ENCODE peak calls at places on chromosomes 2 and 18, in five cellular contexts. One of them, this sample, is unnamed.

GRCh38 chr2:84894758-84895520 is 10.5 kb upstream of the TMSB10 start:
- DNase-seq in IMR-90: peak; percentile 52
- DNase-seq in cardiac fibroblast: peak; percentile 62
- DNase-seq in fibroblast of the aortic adventitia: peak; percentile 92
- DNase-seq in bronchial epithelial cell: no peak
- DNase-seq in this sample: no peak

GRCh38 chr18:13568443-13569392 is 157.6 kb downstream of the FAM210A start:
- DNase-seq in IMR-90: no peak
- DNase-seq in cardiac fibroblast: no peak
- DNase-seq in fibroblast of the aortic adventitia: no peak
- DNase-seq in bronchial epithelial cell: no peak
- DNase-seq in this sample: no peak

GRCh38 chr2:14385043-14385442 is 247.5 kb upstream of the LRATD1 start:
- DNase-seq in IMR-90: peak; percentile 2
- DNase-seq in cardiac fibroblast: no peak
- DNase-seq in fibroblast of the aortic adventitia: no peak
- DNase-seq in bronchial epithelial cell: no peak
- DNase-seq in this sample: no peak

GRCh38 chr18:7987284-7987976 is 420.3 kb downstream of the PTPRM start:
- DNase-seq in IMR-90: peak; percentile 87
- DNase-seq in cardiac fibroblast: peak; percentile 88
- DNase-seq in fibroblast of the aortic adventitia: peak; percentile 74
- DNase-seq in bronchial epithelial cell: peak; percentile 34
- DNase-seq in this sample: no peak

GRCh38 chr2:100291152-100291970 is 30.9 kb downstream of the LONRF2 start:
- DNase-seq in IMR-90: peak; percentile 99
- DNase-seq in cardiac fibroblast: peak; percentile 89
- DNase-seq in fibroblast of the aortic adventitia: peak; percentile 98
- DNase-seq in bronchial epithelial cell: peak; percentile 90
- DNase-seq in this sample: no peak

GRCh38 chr2:102708847-102709559 is 52.8 kb upstream of the TMEM182 start:
- DNase-seq in IMR-90: peak; percentile 65
- DNase-seq in cardiac fibroblast: peak; percentile 76
- DNase-seq in fibroblast of the aortic adventitia: peak; percentile 35
- DNase-seq in bronchial epithelial cell: peak; percentile 86
- DNase-seq in this sample: no peak

GRCh38 chr2:120486946-120487345 is 141.0 kb downstream of the INHBB start:
- DNase-seq in IMR-90: peak; percentile 10
- DNase-seq in cardiac fibroblast: no peak
- DNase-seq in fibroblast of the aortic adventitia: no peak
- DNase-seq in bronchial epithelial cell: peak; percentile 21
- DNase-seq in this sample: no peak

GRCh38 chr2:207122914-207123744 is 42.6 kb downstream of the KLF7 start:
- DNase-seq in IMR-90: no peak
- DNase-seq in cardiac fibroblast: no peak
- DNase-seq in fibroblast of the aortic adventitia: no peak
- DNase-seq in bronchial epithelial cell: no peak
- DNase-seq in this sample: no peak

GRCh38 chr2:165847001-165847400 is 53.0 kb upstream of the GALNT3 start:
- DNase-seq in IMR-90: no peak
- DNase-seq in cardiac fibroblast: peak; percentile 8
- DNase-seq in fibroblast of the aortic adventitia: no peak
- DNase-seq in bronchial epithelial cell: no peak
- DNase-seq in this sample: no peak

GRCh38 chr2:161030260-161031063 is 129.8 kb upstream of the TANK start:
- DNase-seq in IMR-90: peak; percentile 100
- DNase-seq in cardiac fibroblast: peak; percentile 99
- DNase-seq in fibroblast of the aortic adventitia: peak; percentile 99
- DNase-seq in bronchial epithelial cell: peak; percentile 99
- DNase-seq in this sample: no peak

GRCh38 chr2:100786985-100787384 is 33.0 kb upstream of the NPAS2 start:
- DNase-seq in IMR-90: no peak
- DNase-seq in cardiac fibroblast: no peak
- DNase-seq in fibroblast of the aortic adventitia: no peak
- DNase-seq in bronchial epithelial cell: no peak
- DNase-seq in this sample: no peak

GRCh38 chr2:15682354-15682753 is 90.7 kb downstream of the DDX1 start:
- DNase-seq in IMR-90: no peak
- DNase-seq in cardiac fibroblast: no peak
- DNase-seq in fibroblast of the aortic adventitia: no peak
- DNase-seq in bronchial epithelial cell: no peak
- DNase-seq in this sample: no peak

GRCh38 chr2:215138466-215138865 is at the start of gene ABCA12:
- DNase-seq in IMR-90: no peak
- DNase-seq in cardiac fibroblast: no peak
- DNase-seq in fibroblast of the aortic adventitia: no peak
- DNase-seq in bronchial epithelial cell: peak; percentile 71
- DNase-seq in this sample: no peak

GRCh38 chr2:96330407-96330806 is 5.2 kb upstream of the NCAPH start:
- DNase-seq in IMR-90: peak; percentile 84
- DNase-seq in cardiac fibroblast: peak; percentile 56
- DNase-seq in fibroblast of the aortic adventitia: peak; percentile 68
- DNase-seq in bronchial epithelial cell: peak; percentile 99
- DNase-seq in this sample: no peak

GRCh38 chr2:216666461-216667233 is 28.7 kb downstream of the IGFBP5 start:
- DNase-seq in IMR-90: peak; percentile 71
- DNase-seq in cardiac fibroblast: peak; percentile 74
- DNase-seq in fibroblast of the aortic adventitia: peak; percentile 73
- DNase-seq in bronchial epithelial cell: peak; percentile 73
- DNase-seq in this sample: peak; percentile 81

GRCh38 chr2:109214651-109215371 is 85.8 kb downstream of the SH3RF3 start:
- DNase-seq in IMR-90: no peak
- DNase-seq in cardiac fibroblast: no peak
- DNase-seq in fibroblast of the aortic adventitia: no peak
- DNase-seq in bronchial epithelial cell: no peak
- DNase-seq in this sample: no peak

GRCh38 chr2:70714141-70714905 is 53.7 kb downstream of the ADD2 start:
- DNase-seq in IMR-90: no peak
- DNase-seq in cardiac fibroblast: no peak
- DNase-seq in fibroblast of the aortic adventitia: no peak
- DNase-seq in bronchial epithelial cell: no peak
- DNase-seq in this sample: no peak

GRCh38 chr2:25252291-25253152 is 84.1 kb upstream of the POMC start:
- DNase-seq in IMR-90: peak; percentile 14
- DNase-seq in cardiac fibroblast: peak; percentile 33
- DNase-seq in fibroblast of the aortic adventitia: peak; percentile 35
- DNase-seq in bronchial epithelial cell: no peak
- DNase-seq in this sample: peak; percentile 92

GRCh38 chr2:171098607-171099006 is 62.1 kb downstream of the TLK1 start:
- DNase-seq in IMR-90: no peak
- DNase-seq in cardiac fibroblast: no peak
- DNase-seq in fibroblast of the aortic adventitia: no peak
- DNase-seq in bronchial epithelial cell: no peak
- DNase-seq in this sample: no peak

GRCh38 chr2:8488001-8488738 is 193.7 kb upstream of the ID2 start:
- DNase-seq in IMR-90: no peak
- DNase-seq in cardiac fibroblast: no peak
- DNase-seq in fibroblast of the aortic adventitia: no peak
- DNase-seq in bronchial epithelial cell: no peak
- DNase-seq in this sample: no peak

GRCh38 chr18:80068571-80069272 is 34.5 kb downstream of the RBFA start:
- DNase-seq in IMR-90: no peak
- DNase-seq in cardiac fibroblast: no peak
- DNase-seq in fibroblast of the aortic adventitia: no peak
- DNase-seq in bronchial epithelial cell: peak; percentile 8
- DNase-seq in this sample: no peak

GRCh38 chr18:12946549-12947354 is 1.1 kb upstream of the SEH1L start:
- DNase-seq in IMR-90: peak; percentile 89
- DNase-seq in cardiac fibroblast: peak; percentile 96
- DNase-seq in fibroblast of the aortic adventitia: peak; percentile 99
- DNase-seq in bronchial epithelial cell: peak; percentile 54
- DNase-seq in this sample: peak; percentile 52

GRCh38 chr2:160168878-160169277 is 31.2 kb downstream of the ITGB6 start:
- DNase-seq in IMR-90: no peak
- DNase-seq in cardiac fibroblast: no peak
- DNase-seq in fibroblast of the aortic adventitia: no peak
- DNase-seq in bronchial epithelial cell: no peak
- DNase-seq in this sample: no peak

GRCh38 chr2:69190743-69191425 is 177.9 kb downstream of the ANTXR1 start:
- DNase-seq in IMR-90: no peak
- DNase-seq in cardiac fibroblast: no peak
- DNase-seq in fibroblast of the aortic adventitia: peak; percentile 51
- DNase-seq in bronchial epithelial cell: no peak
- DNase-seq in this sample: no peak

GRCh38 chr2:121099329-121100318 is 185.4 kb downstream of the TFCP2L1 start:
- DNase-seq in IMR-90: no peak
- DNase-seq in cardiac fibroblast: no peak
- DNase-seq in fibroblast of the aortic adventitia: no peak
- DNase-seq in bronchial epithelial cell: no peak
- DNase-seq in this sample: no peak

GRCh38 chr2:215728504-215729065 is 284.8 kb downstream of the MREG start:
- DNase-seq in IMR-90: peak; percentile 95
- DNase-seq in cardiac fibroblast: peak; percentile 99
- DNase-seq in fibroblast of the aortic adventitia: peak; percentile 99
- DNase-seq in bronchial epithelial cell: peak; percentile 88
- DNase-seq in this sample: no peak

GRCh38 chr18:58579561-58580047 is 49.3 kb downstream of the ALPK2 start:
- DNase-seq in IMR-90: peak; percentile 91
- DNase-seq in cardiac fibroblast: peak; percentile 85
- DNase-seq in fibroblast of the aortic adventitia: peak; percentile 45
- DNase-seq in bronchial epithelial cell: no peak
- DNase-seq in this sample: no peak

DNA sequence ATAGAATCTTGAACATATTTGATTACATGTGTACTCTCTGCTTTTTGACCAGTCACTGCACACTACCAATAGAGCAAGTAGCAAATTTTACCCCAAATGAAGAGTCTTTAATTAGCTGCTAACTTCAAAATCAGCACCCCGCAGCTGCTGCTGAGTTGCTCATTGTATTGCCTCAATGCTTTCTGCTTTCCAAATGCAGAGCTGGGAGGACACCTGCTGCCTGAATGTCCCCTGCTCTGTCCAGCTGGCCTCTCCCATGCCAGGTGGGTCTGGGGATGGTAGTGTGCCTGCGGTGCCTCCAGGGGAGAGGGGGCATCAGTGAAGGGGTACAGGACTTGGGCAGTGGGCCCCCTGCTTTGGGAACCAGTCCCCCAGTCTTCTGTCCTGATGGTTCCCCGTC is 184.8 kb downstream of the PRKCE start:
- DNase-seq in IMR-90: no peak
- DNase-seq in cardiac fibroblast: no peak
- DNase-seq in fibroblast of the aortic adventitia: no peak
- DNase-seq in bronchial epithelial cell: no peak
- DNase-seq in this sample: no peak
- TF ChIP-seq CTCF in IMR-90: no peak
- TF ChIP-seq CTCF in cardiac fibroblast: no peak
- TF ChIP-seq CTCF in fibroblast of the aortic adventitia: no peak
- TF ChIP-seq CTCF in bronchial epithelial cell: no peak
- TF ChIP-seq CTCF in this sample: no peak

DNA sequence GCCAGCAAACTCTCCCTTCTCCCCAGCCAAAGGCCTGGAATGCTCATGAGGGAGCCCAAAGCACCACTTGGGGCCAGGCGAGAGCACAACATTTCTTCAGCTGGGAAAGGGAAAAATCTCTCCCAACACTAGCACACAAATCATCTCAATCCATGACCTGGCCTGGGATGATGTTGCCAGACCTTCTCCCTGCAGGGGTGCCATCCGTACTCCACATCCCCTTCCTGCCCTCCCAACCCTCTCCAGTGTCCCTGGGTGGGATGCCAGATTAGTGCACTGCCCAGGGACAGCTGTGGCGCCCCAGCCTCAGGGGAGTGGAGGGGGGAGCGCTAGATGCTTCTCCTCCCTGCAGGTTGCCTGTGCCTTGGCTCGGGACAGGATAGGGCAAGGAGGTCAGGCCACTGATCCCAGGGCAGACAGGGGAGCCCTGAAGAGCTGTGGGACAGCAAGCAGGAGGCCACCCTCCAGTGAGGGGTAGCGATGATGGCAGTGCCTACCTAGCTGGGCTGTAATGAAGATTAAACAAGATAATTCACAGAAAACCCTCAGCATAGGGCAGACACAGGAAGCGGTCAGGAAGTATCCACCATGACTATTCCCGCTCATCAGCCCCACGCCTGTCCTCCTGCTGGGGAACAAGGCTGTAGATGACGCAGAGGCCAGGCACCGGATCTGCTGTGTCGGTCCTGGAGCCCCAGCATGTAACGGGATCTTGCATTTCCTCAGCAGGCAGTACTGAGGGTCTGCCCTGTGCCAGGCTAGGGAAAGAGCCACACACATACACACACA is 31.1 kb downstream of the SERTAD2 start:
- DNase-seq in IMR-90: no peak
- DNase-seq in cardiac fibroblast: peak; percentile 10
- DNase-seq in fibroblast of the aortic adventitia: peak; percentile 37
- DNase-seq in bronchial epithelial cell: no peak
- DNase-seq in this sample: no peak
- TF ChIP-seq CTCF in IMR-90: peak; percentile 11
- TF ChIP-seq CTCF in cardiac fibroblast: peak; percentile 24
- TF ChIP-seq CTCF in fibroblast of the aortic adventitia: peak; percentile 58
- TF ChIP-seq CTCF in bronchial epithelial cell: no peak
- TF ChIP-seq CTCF in this sample: no peak

DNA sequence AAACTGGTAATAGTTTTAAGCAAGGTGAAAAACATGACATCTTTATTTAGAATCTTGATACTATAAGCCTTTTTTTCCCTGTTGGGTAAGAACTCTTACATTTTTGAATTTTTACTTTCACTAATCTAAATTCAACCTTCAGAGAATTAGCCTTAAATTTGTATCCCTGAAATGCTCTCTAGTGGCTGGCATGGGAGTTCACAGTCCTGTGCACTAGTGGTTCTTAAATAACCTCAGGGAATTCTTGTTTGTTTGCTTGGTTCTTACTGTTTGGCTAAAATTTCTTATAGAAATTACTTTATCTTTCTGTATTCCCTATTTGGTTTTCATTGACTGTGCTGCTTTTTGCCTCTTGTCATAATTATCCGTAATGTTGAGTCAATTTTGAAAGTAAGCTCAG is 391.2 kb upstream of the FIGN start:
- DNase-seq in IMR-90: no peak
- DNase-seq in cardiac fibroblast: peak; percentile 11
- DNase-seq in fibroblast of the aortic adventitia: peak; percentile 30
- DNase-seq in bronchial epithelial cell: peak; percentile 6
- DNase-seq in this sample: no peak
- TF ChIP-seq CTCF in IMR-90: no peak
- TF ChIP-seq CTCF in cardiac fibroblast: peak; percentile 9
- TF ChIP-seq CTCF in fibroblast of the aortic adventitia: peak; percentile 28
- TF ChIP-seq CTCF in bronchial epithelial cell: no peak
- TF ChIP-seq CTCF in this sample: no peak

DNA sequence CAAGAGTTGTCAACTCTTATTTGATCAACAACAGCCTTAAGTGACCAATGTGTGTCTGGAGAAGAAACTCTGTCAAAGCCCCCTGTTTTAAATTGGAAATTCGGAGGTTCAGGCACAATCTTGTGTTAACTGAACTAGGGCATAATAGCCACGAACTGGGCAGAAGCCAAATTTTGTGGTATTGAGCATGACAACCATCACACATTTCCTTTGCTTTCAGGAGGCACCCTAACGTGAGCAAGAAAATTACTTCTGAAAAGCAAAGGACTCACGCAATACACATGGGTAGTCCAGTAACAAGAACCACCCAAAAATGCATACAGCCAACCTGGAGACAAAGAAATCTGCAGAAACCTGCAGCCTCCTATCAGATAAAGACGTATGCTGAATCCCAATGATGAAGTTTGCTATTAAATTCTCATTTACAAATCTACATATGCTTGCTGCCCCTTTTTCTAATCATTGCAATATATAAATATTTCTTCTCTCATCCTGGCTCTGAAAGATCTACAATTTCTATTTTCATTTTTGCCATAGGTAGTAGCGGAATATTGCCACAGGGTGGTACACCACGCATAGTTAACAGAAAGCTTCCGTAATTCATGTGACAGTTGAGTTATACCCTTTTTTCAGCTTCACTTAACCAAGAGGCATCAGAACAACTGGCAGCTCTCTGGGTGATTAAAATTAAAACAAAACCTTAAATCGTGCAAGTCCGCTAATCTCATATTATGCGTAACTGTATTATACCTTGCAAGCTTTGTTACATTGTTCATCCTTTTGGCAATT is 495.8 kb downstream of the NRXN1 start:
- DNase-seq in IMR-90: peak; percentile 55
- DNase-seq in cardiac fibroblast: peak; percentile 41
- DNase-seq in fibroblast of the aortic adventitia: peak; percentile 44
- DNase-seq in bronchial epithelial cell: peak; percentile 43
- DNase-seq in this sample: peak; percentile 12
- TF ChIP-seq CTCF in IMR-90: peak; percentile 73
- TF ChIP-seq CTCF in cardiac fibroblast: peak; percentile 62
- TF ChIP-seq CTCF in fibroblast of the aortic adventitia: peak; percentile 66
- TF ChIP-seq CTCF in bronchial epithelial cell: peak; percentile 55
- TF ChIP-seq CTCF in this sample: peak; percentile 80

This sample was measured in nephron progenitor cell.